ENCODE peak calls at places on chromosomes 2 and 18, in five cellular contexts. Q, Y, A, P and W are unnamed samples.

GRCh38 chr2:216590780-216591179 is 42.4 kb upstream of the IGFBP2 start:
- DNase-seq in A (no peak), Q (peak), P (peak), Y (peak), W (no peak)

GRCh38 chr18:27695509-27695908 is 481.4 kb downstream of the CDH2 start:
- DNase-seq in Y (no peak), Q (no peak), A (no peak), P (no peak), W (no peak)

GRCh38 chr2:209614630-209615369 is 156.8 kb upstream of the UNC80 start:
- DNase-seq in P (no peak), Q (no peak), Y (no peak), A (no peak), W (no peak)

GRCh38 chr2:233369897-233370758 is 15.8 kb downstream of the DGKD start:
- DNase-seq in Q (no peak), Y (no peak), P (no peak), A (no peak), W (no peak)

GRCh38 chr2:225354281-225354774 is 45.2 kb upstream of the NYAP2 start:
- DNase-seq in Y (no peak), P (no peak), A (no peak), Q (no peak), W (no peak)

GRCh38 chr2:200814276-200814815 is 2.6 kb downstream of the BZW1 start:
- DNase-seq in Q (no peak), Y (no peak), A (no peak), P (no peak), W (no peak)

GRCh38 chr2:69143726-69144360 is 130.9 kb downstream of the ANTXR1 start:
- DNase-seq in Q (no peak), Y (no peak), P (no peak), A (no peak), W (peak)

GRCh38 chr18:13220326-13220991 is 1.9 kb downstream of the LDLRAD4 start:
- DNase-seq in P (peak), Y (no peak), Q (no peak), A (no peak), W (no peak)

GRCh38 chr2:217995741-217996141 is 7.1 kb downstream of the TNS1 start:
- DNase-seq in A (no peak), P (peak), Y (peak), Q (no peak), W (no peak)

GRCh38 chr2:230981704-230982103 is 14.2 kb upstream of the SPATA3 start:
- DNase-seq in A (no peak), Y (no peak), P (no peak), Q (no peak), W (no peak)

GRCh38 chr2:175687465-175687864 is 314.6 kb downstream of the LNPK start:
- DNase-seq in Q (no peak), A (no peak), Y (no peak), P (no peak), W (no peak)

GRCh38 chr18:67669993-67670671 is 153.6 kb upstream of the DSEL start:
- DNase-seq in A (no peak), Y (no peak), Q (no peak), P (no peak), W (no peak)

GRCh38 chr2:190987116-190987515 is 26.9 kb downstream of the STAT1 start:
- DNase-seq in Q (no peak), Y (no peak), P (no peak), A (no peak), W (no peak)

GRCh38 chr2:190993292-190993643 is 20.7 kb downstream of the STAT1 start:
- DNase-seq in P (no peak), Y (no peak), Q (no peak), A (no peak), W (no peak)

GRCh38 chr2:190988910-190989309 is 25.1 kb downstream of the STAT1 start:
- DNase-seq in Y (no peak), Q (no peak), A (no peak), P (no peak), W (no peak)

GRCh38 chr2:190987938-190988337 is 26.0 kb downstream of the STAT1 start:
- DNase-seq in P (no peak), A (no peak), Q (no peak), Y (no peak), W (no peak)

GRCh38 chr2:190990132-190990531 is 23.8 kb downstream of the STAT1 start:
- DNase-seq in A (no peak), Y (no peak), Q (no peak), P (no peak), W (no peak)
- TF ChIP-seq POLR2A in A (no peak), Y (no peak), Q (no peak), P (no peak), W (no peak)

DNA sequence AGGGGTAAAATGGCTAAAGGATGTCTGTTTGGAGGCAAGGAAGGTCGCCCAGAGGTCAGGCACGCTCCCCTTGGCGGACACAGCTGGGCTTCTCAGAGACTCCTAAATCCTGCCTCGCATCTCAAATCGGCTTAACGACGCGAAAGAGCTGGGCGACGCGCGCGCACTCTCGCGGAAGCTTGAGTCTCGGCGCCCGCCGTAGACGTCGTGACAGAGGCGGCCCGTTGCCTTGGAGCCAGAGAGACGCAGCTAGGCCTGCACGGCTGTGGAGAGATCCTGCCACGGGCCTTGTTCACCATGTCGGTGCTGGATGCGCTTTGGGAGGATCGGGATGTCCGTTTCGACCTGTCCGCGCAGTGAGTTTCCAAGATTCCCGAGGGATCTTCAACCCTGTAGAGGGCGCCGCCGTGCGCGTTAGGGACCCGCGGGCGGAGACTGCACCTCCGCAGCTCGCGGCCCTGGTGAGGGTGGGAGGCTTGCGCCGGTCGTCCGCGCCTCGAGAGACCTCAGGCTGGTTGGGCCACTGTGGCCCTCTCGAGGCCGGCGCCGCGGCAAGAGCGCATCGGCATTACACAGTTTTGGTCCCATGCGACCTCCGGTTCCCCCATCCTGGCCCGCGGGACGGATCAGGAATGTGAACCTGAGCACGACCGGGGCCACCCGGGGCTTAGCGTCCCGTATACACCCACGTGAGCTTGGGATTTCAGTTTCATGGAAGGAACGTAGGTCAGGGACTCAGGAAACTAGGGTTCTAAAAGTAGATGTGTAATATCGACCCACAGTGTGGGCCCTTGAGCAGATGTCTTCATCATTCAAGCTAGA is at the start of gene BBS5:
- DNase-seq in Y (peak), A (peak), P (peak), Q (peak), W (no peak)
- TF ChIP-seq POLR2A in Y (peak), A (no peak), P (peak), Q (peak), W (no peak)

DNA sequence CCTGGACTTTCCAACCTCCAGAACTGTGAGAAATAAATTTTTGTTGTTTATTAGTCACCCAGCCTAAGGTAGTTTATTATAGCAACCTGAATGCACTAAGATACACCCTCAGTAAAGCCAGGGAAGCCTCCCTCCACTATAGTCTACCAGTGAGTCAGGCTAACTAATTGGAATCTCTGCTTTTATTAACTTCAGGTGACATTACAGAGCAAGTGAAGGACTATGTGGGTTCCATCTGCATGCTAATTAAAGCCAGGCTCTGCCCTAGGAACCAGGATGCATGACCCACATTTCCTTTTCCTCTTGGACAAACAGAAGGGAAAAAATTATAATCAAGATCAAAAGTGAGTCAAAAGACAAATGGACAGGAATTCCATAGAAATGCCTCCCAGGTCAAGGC is 56.1 kb downstream of the ZC3H8 start:
- DNase-seq in Y (no peak), Q (no peak), P (no peak), A (no peak), W (no peak)
- TF ChIP-seq POLR2A in Y (no peak), Q (no peak), P (no peak), A (no peak), W (no peak)

GRCh38 chr2:151828143-151828889 is at the start of gene ARL5A:
- DNase-seq in Q (peak), A (peak), P (peak), Y (peak), W (peak)
- TF ChIP-seq POLR2A in Q (peak), A (peak), P (peak), Y (peak), W (peak)

DNA sequence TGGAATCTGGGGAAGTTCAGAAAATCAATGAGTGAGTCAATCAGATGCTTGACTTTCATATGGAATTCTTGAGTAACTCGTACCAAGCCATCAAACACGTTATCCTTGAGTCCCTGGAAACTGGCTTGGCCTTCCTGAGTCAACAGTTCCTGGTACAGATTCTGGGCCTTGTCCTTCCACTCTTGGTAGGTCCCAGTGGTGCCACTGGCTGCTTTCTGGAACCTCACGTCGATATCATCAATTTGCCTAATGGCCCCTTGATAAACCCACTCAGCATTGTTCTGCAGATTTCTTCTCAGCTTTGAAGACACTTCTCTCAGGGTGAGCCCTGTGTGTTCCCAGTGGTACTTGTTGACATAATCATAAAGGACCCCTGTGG is 41.1 kb downstream of the APOB start:
- DNase-seq in Y (no peak), A (no peak), P (no peak), Q (no peak), W (no peak)
- TF ChIP-seq POLR2A in Y (no peak), A (no peak), P (no peak), Q (no peak), W (no peak)

GRCh38 chr2:168995744-168996143 is 35.4 kb downstream of the ABCB11 start:
- DNase-seq in Q (no peak), P (no peak), A (no peak), Y (no peak), W (no peak)
- TF ChIP-seq POLR2A in Q (no peak), P (no peak), A (no peak), Y (no peak), W (no peak)

DNA sequence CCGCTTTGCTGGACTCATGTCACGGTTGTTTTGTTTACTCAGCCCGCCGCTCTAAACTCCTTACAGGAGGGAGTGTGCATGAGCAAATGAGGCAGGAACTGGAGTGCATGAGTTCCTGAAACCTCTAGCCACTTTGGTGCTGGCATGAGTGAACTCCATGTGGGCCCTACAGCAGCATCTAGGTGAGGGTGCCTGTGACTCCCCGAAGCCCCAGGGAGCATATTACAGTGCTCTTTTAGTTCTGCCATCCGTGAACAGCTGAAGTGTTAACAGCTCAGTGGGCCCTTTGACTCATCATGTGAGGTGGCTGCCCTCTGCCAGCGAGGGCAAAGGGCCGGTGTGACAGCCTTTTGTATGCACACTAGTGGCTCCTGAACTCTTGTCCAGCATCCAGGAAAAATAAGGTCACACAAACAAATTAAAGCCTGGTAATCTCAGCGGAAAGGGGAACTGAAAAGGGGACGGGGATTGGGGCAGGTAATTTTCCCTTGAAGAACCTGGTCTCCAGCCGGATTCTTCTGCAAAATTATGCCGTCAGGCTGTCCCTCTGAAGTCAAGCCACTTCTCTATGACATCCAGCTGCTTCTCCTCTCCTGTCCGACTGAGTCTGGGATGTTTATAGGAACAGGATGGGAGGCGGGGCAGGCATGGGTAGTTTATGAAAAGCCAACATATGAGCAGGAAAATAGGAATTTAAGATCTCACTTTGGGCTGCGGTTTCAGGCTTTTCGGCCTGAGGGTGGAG is 1668.6 kb downstream of the SUCLG1 start:
- DNase-seq in A (no peak), Y (no peak), Q (no peak), P (no peak), W (peak)
- TF ChIP-seq POLR2A in A (no peak), Y (no peak), Q (no peak), P (no peak), W (no peak)

GRCh38 chr2:70994445-70995226 is at the start of gene TEX261:
- DNase-seq in P (peak), Q (peak), A (peak), Y (peak), W (peak)
- TF ChIP-seq POLR2A in P (peak), Q (peak), A (peak), Y (no peak), W (peak)

GRCh38 chr2:152335016-152335850 is at the start of gene FMNL2:
- DNase-seq in P (peak), Y (peak), Q (peak), A (peak), W (peak)
- TF ChIP-seq POLR2A in P (peak), Y (peak), Q (peak), A (peak), W (peak)

GRCh38 chr2:71070294-71071025 is 2.0 kb downstream of the NAGK start:
- DNase-seq in A (no peak), P (peak), Q (peak), Y (peak), W (no peak)

GRCh38 chr2:71073475-71073874 is 5.0 kb downstream of the NAGK start:
- DNase-seq in P (no peak), Y (no peak), Q (no peak), A (no peak), W (no peak)

GRCh38 chr2:71072492-71072891 is 4.0 kb downstream of the NAGK start:
- DNase-seq in Y (no peak), A (no peak), P (no peak), Q (no peak), W (no peak)

GRCh38 chr2:71069376-71069775 is 928 bp downstream of the NAGK start:
- DNase-seq in P (no peak), Y (no peak), Q (no peak), A (no peak), W (no peak)

GRCh38 chr2:71071681-71072398 is 3.4 kb downstream of the NAGK start:
- DNase-seq in P (peak), Y (peak), A (peak), Q (no peak), W (no peak)
- TF ChIP-seq POLR2A in P (no peak), Y (no peak), A (peak), Q (no peak), W (no peak)